ENCODE peak calls at places on chromosomes 11 and 22, in ten cellular contexts. V, C, B, P, N, W, K, S, A and E are unnamed samples.

GRCh38 chr11:63017306-63017974 is 1.8 kb upstream of the SLC22A8 start:
- DNase-seq in B (peak), N (no peak), P (peak), V (no peak), S (no peak), A (no peak), W (no peak), K (no peak), C (no peak), E (peak)

GRCh38 chr11:37811349-37811748 is 1213.3 kb upstream of the RAG2 start:
- DNase-seq in C (no peak), W (no peak), A (no peak), B (no peak), P (no peak), S (no peak), N (no peak), K (no peak), V (no peak), E (no peak)

GRCh38 chr11:78417888-78418583 is 416 bp upstream of the GAB2 start:
- DNase-seq in A (peak), W (no peak), N (peak), V (no peak), S (peak), B (peak), P (peak), K (peak), C (peak), E (no peak)

GRCh38 chr11:31820438-31820818 is 9.3 kb upstream of the PAX6 start:
- DNase-seq in S (no peak), A (no peak), N (no peak), V (no peak), P (no peak), W (no peak), C (no peak), B (no peak), K (no peak), E (no peak)

GRCh38 chr11:124945826-124946225 is 8.2 kb upstream of the CCDC15 start:
- DNase-seq in W (no peak), N (no peak), C (no peak), P (no peak), S (no peak), V (no peak), B (no peak), K (no peak), A (no peak), E (no peak)

GRCh38 chr11:39367526-39367925 is 2091.9 kb downstream of the LRRC4C start:
- DNase-seq in C (no peak), N (no peak), S (no peak), A (no peak), K (no peak), V (no peak), B (no peak), P (no peak), W (no peak), E (no peak)

GRCh38 chr22:46542011-46542985 is 4.9 kb upstream of the CELSR1 start:
- DNase-seq in S (peak), V (no peak), A (peak), W (no peak), C (peak), P (peak), N (peak), K (peak), B (peak), E (no peak)

GRCh38 chr11:56624661-56625110 is 10.0 kb upstream of the OR5M1 start:
- DNase-seq in K (peak), B (peak), A (no peak), P (peak), W (no peak), C (no peak), S (no peak), V (peak), N (peak), E (no peak)

GRCh38 chr11:95187730-95188129 is 43.3 kb downstream of the SESN3 start:
- DNase-seq in C (no peak), P (no peak), V (no peak), B (no peak), W (no peak), S (no peak), N (no peak), K (no peak), A (no peak), E (no peak)

GRCh38 chr22:18996376-18996900 is 60.3 kb upstream of the PRODH start:
- DNase-seq in S (no peak), A (no peak), N (no peak), V (no peak), B (no peak), K (no peak), P (no peak), C (no peak), W (no peak), E (no peak)